ENCODE peak calls at places on chromosomes 11 and 22, in nine cellular contexts. Y is pancreas, F is progenitor cell of endocrine pancreas, P is cardiac muscle cell, M is A549, I is right lobe of liver, S is Calu3, U is endothelial cell of umbilical vein, B is fibroblast of villous mesenchyme. A is an unnamed sample.

GRCh38 chr22:33274214-33274828 is 216.1 kb upstream of the SYN3 start:
- DNase-seq in P (peak), F (no peak), I (no peak), M (no peak), U (no peak), Y (no peak), B (no peak), S (peak), A (no peak)

GRCh38 chr22:36641902-36642640 is 61.5 kb downstream of the CACNG2 start:
- DNase-seq in M (no peak), B (peak), P (peak), S (no peak), I (no peak), Y (no peak), U (no peak), F (no peak), A (no peak)

GRCh38 chr22:37056246-37056645 is 4.7 kb downstream of the KCTD17 start:
- DNase-seq in P (no peak), I (no peak), Y (no peak), U (no peak), S (no peak), M (no peak), F (no peak), B (no peak), A (no peak)

GRCh38 chr11:69906453-69906907 is 87.3 kb upstream of the FGF3 start:
- DNase-seq in I (no peak), M (no peak), S (no peak), U (no peak), Y (no peak), B (no peak), P (no peak), F (no peak), A (no peak)

GRCh38 chr11:44980533-44981427 is 30.1 kb upstream of the TP53I11 start:
- DNase-seq in U (no peak), M (no peak), P (no peak), Y (no peak), F (no peak), S (no peak), B (no peak), I (peak), A (peak)

GRCh38 chr11:4626207-4627105 is 10.8 kb upstream of the OR51D1 start:
- DNase-seq in Y (no peak), F (peak), B (peak), U (peak), M (peak), I (peak), S (peak), P (peak), A (peak)

GRCh38 chr11:35982061-35982460 is 38.2 kb downstream of the LDLRAD3 start:
- DNase-seq in I (no peak), F (no peak), P (no peak), M (no peak), S (no peak), B (no peak), U (no peak), Y (no peak), A (no peak)

GRCh38 chr11:47488674-47489394 is 39.9 kb upstream of the RAPSN start:
- DNase-seq in U (no peak), B (no peak), P (no peak), S (no peak), I (no peak), M (no peak), Y (no peak), F (no peak), A (no peak)

GRCh38 chr11:133012803-133013202 is 519.5 kb downstream of the OPCML start:
- DNase-seq in P (no peak), Y (no peak), S (no peak), B (no peak), U (no peak), I (no peak), M (no peak), F (no peak), A (no peak)

GRCh38 chr11:128694618-128695481 is 978 bp downstream of the FLI1 start:
- DNase-seq in Y (no peak), U (no peak), P (no peak), S (no peak), I (peak), M (no peak), F (no peak), B (peak), A (no peak)

GRCh38 chr22:27159716-27160295 is 502.4 kb downstream of the MIAT start:
- DNase-seq in P (no peak), S (no peak), F (no peak), U (no peak), Y (no peak), B (no peak), M (no peak), I (no peak), A (no peak)

GRCh38 chr11:117618956-117619355 is 178.1 kb downstream of the DSCAML1 start:
- DNase-seq in S (no peak), F (no peak), U (no peak), I (no peak), Y (no peak), B (no peak), P (peak), M (no peak), A (no peak)

GRCh38 chr11:77411238-77411637 is 62.7 kb downstream of the PAK1 start:
- DNase-seq in I (no peak), B (peak), P (peak), F (no peak), M (peak), S (no peak), U (no peak), Y (no peak), A (peak)

GRCh38 chr11:75240381-75241035 is at the start of gene TPBGL:
- DNase-seq in B (no peak), F (no peak), M (no peak), U (no peak), P (peak), Y (no peak), S (peak), I (peak), A (peak)

GRCh38 chr22:20506543-20507252 is 712 bp upstream of the MED15 start:
- DNase-seq in U (no peak), S (no peak), B (no peak), F (no peak), Y (no peak), M (no peak), P (no peak), I (no peak), A (no peak)

GRCh38 chr11:44566952-44567875 is 1.8 kb downstream of the CD82 start:
- DNase-seq in Y (no peak), S (no peak), P (no peak), M (no peak), B (no peak), I (no peak), U (no peak), F (no peak), A (no peak)

GRCh38 chr11:104892723-104893511 is 5.3 kb downstream of the CASP12 start:
- DNase-seq in U (peak), F (no peak), Y (no peak), I (no peak), M (no peak), B (peak), S (no peak), P (peak), A (no peak)

GRCh38 chr11:45336136-45336535 is 50.0 kb upstream of the SYT13 start:
- DNase-seq in Y (no peak), U (no peak), S (no peak), P (no peak), M (no peak), I (no peak), B (no peak), F (no peak), A (no peak)

GRCh38 chr11:29343465-29344333 is 673.1 kb downstream of the KCNA4 start:
- DNase-seq in B (peak), P (peak), F (peak), M (peak), U (peak), Y (peak), I (peak), S (peak), A (no peak)

GRCh38 chr11:21142007-21142406 is 472.6 kb downstream of the NELL1 start:
- DNase-seq in U (no peak), S (no peak), B (no peak), Y (no peak), F (no peak), P (no peak), M (no peak), I (no peak), A (no peak)

GRCh38 chr22:19149047-19149883 is 827 bp downstream of the GSC2 start:
- DNase-seq in Y (no peak), P (peak), M (no peak), I (no peak), F (no peak), S (no peak), B (no peak), U (no peak), A (no peak)

GRCh38 chr11:120547871-120548681 is 36.5 kb downstream of the GRIK4 start:
- DNase-seq in F (no peak), S (peak), I (peak), B (peak), Y (peak), U (peak), P (peak), M (peak), A (no peak)

GRCh38 chr11:12284321-12285050 is 92.9 kb upstream of the PARVA start:
- DNase-seq in Y (no peak), U (peak), M (no peak), I (no peak), F (no peak), S (no peak), B (peak), P (peak), A (no peak)

GRCh38 chr11:120883404-120884135 is 140.3 kb upstream of the TBCEL start:
- DNase-seq in I (peak), S (no peak), U (peak), M (no peak), F (no peak), Y (no peak), B (no peak), P (peak), A (no peak)

GRCh38 chr22:38572065-38572464 is 2.1 kb upstream of the DMC1 start:
- DNase-seq in U (peak), I (no peak), F (no peak), M (peak), S (peak), P (peak), Y (no peak), B (peak), A (no peak)

GRCh38 chr11:61728940-61729219 is 23.6 kb upstream of the MYRF start:
- DNase-seq in Y (no peak), P (peak), M (peak), U (no peak), B (peak), S (peak), F (no peak), I (no peak), A (no peak)

GRCh38 chr11:125069796-125070195 is 6.7 kb downstream of the SLC37A2 start:
- DNase-seq in U (no peak), M (no peak), F (no peak), Y (peak), I (no peak), B (peak), P (peak), S (no peak), A (no peak)

GRCh38 chr11:64742940-64743590 is 877 bp downstream of the RASGRP2 start:
- DNase-seq in P (peak), Y (peak), B (peak), F (peak), I (peak), M (peak), S (peak), U (peak), A (peak)

GRCh38 chr11:124114942-124115781 is at the start of gene VWA5A:
- DNase-seq in B (peak), P (peak), Y (peak), M (peak), S (peak), F (no peak), I (peak), U (peak), A (peak)

GRCh38 chr11:34033399-34033798 is 18.1 kb upstream of the CAPRIN1 start:
- DNase-seq in Y (no peak), B (no peak), S (no peak), U (no peak), I (no peak), F (no peak), M (no peak), P (no peak), A (no peak)

GRCh38 chr11:47955356-47955755 is 25.0 kb upstream of the PTPRJ start:
- DNase-seq in U (no peak), B (no peak), P (peak), I (no peak), Y (no peak), M (no peak), F (no peak), S (no peak), A (no peak)

GRCh38 chr11:118910309-118911112 is 15.2 kb downstream of the BCL9L start:
- DNase-seq in M (no peak), Y (peak), U (peak), P (peak), I (peak), F (peak), B (peak), S (peak), A (peak)

GRCh38 chr22:21791635-21792625 is 56.3 kb upstream of the YPEL1 start:
- DNase-seq in M (no peak), B (peak), S (no peak), P (peak), Y (no peak), U (no peak), F (no peak), I (no peak), A (no peak)

GRCh38 chr11:2525941-2526807 is 81.4 kb downstream of the KCNQ1 start:
- DNase-seq in M (no peak), S (no peak), F (peak), B (no peak), U (no peak), I (peak), P (no peak), Y (peak), A (peak)

GRCh38 chr11:96267490-96268010 is 75.4 kb downstream of the MAML2 start:
- DNase-seq in F (no peak), M (no peak), U (no peak), S (no peak), I (no peak), B (peak), Y (no peak), P (no peak), A (no peak)

GRCh38 chr11:11022126-11022730 is 164.4 kb upstream of the ZBED5 start:
- DNase-seq in P (peak), Y (no peak), I (no peak), U (peak), F (no peak), S (peak), B (peak), M (peak), A (no peak)

GRCh38 chr11:111585371-111585770 is 16.9 kb upstream of the SIK2 start:
- DNase-seq in B (peak), U (peak), M (no peak), S (peak), P (peak), I (no peak), F (no peak), Y (no peak), A (no peak)

DNA sequence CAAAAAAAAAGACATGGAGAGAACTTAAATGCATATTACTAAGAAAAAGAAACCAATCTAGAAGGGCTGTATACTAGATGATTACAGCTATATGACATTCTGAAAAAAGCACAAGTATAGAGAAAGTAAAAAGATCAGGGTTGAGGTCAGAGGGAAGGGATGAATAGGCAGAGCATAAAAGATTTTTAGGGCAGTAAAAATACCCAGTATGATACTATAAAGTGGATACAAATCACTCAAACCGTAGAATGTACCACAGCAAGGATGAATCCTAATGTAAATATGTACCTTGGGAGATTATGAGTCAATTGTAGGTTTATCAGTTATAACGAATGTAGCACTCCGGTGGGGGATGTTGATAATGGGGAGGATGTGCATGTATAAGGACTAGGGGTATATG is 29.4 kb upstream of the SMCO4 start:
- DNase-seq in P (no peak), Y (no peak), F (no peak), S (no peak), B (no peak), I (no peak), U (no peak), M (no peak), A (no peak)
- TF ChIP-seq CTCF in P (no peak), Y (no peak), F (no peak), S (no peak), B (no peak), I (no peak), U (no peak), M (no peak), A (no peak)

GRCh38 chr11:68692115-68692514 is 7.8 kb downstream of the GAL start:
- DNase-seq in M (no peak), F (no peak), Y (no peak), B (no peak), S (no peak), I (no peak), P (no peak), U (no peak), A (no peak)

GRCh38 chr11:68689737-68690625 is 5.6 kb downstream of the GAL start:
- DNase-seq in I (no peak), U (no peak), M (no peak), Y (no peak), S (no peak), B (no peak), P (no peak), F (no peak), A (no peak)

GRCh38 chr11:68688881-68689280 is 4.5 kb downstream of the GAL start:
- DNase-seq in P (no peak), S (no peak), F (no peak), M (no peak), I (no peak), Y (no peak), B (no peak), U (no peak), A (no peak)

GRCh38 chr11:68691402-68691784 is 7.0 kb downstream of the GAL start:
- DNase-seq in S (no peak), U (no peak), F (no peak), P (no peak), I (no peak), M (no peak), B (no peak), Y (no peak), A (no peak)

DNA sequence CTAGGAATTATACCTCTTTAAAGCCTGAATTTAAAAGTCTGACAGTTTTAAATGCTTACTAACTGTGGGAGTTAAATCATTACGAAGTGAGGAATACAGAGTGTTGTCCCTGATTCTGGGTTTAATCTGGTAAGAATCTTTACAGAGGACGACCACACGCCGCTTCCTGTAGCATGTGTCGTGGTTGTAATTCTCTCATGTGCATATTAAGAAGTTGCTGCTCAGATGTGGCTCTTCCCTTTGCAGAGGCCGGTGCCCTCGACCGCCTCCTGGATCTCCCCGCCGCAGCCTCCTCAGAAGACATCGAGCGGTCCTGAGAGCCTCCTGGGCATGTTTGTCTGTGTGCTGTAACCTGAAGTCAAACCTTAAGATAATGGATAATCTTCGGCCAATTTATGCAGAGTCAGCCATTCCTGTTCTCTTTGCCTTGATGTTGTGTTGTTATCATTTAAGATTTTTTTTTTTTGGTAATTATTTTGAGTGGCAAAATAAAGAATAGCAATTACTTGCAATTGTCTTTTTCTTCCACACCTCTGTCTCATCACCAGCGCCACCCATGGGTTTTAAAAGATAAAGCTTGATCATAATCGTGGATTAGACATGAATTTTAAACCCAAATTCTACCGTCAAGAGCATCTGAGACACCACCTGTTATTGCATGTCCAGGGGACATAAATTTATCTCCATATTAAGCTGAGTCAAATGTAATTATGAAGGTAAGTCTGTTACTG is 6.5 kb downstream of the GAL start:
- DNase-seq in S (no peak), F (no peak), P (no peak), U (no peak), I (no peak), B (peak), M (no peak), Y (no peak), A (no peak)
- TF ChIP-seq CTCF in S (no peak), F (no peak), P (no peak), U (no peak), I (no peak), B (peak), M (peak), Y (no peak), A (no peak)

DNA sequence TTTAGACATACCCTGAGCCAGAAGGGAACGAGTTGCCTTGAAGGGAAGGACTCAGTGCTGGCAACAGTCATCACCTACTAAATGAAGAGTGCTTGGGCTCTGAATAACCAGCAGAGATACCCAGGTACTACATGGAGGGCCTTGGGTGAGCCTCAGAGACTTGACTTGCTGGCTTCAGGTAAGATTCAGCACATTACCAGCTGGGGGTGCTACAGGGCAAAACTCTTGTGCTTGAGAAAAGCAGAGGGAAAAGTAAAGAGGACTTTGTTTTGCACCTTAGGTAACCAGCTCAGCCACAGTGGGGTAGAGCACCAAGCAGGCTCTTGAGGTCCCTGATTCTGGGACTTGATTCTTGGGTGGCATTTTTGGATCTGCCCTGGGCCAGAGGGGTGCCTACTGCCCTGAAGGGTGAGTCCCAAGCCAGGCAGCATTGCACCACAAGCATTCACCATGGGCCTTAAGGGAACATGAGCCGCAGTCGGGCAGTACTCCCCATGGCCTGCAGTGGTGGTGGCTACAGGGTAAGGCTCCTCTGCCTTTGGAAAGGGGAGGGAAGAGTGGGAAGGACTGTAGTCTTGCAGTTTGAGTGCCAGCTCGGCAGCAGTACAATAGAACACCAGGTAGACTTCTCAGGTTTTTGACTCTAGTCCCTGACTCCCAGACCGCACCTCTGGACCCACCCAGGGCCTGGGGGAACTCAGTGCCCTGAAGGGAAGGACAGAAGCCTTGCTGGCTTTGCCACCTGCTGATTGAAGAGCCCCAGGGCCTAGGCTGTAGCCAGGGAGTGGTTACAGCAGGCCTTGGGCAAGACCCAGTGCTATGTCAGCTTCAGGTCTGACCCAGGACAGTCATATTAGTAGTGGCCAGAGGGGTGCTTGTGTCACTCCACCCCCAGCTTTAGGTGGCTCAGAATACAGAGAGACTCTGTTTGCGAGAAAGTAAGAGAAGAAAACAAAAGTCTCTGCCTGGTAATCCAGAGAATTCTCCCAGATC is 22.7 kb upstream of the PLEKHA7 start:
- DNase-seq in F (no peak), Y (no peak), P (no peak), B (no peak), U (no peak), M (no peak), S (peak), I (no peak), A (no peak)
- TF ChIP-seq CTCF in F (peak), Y (no peak), P (peak), B (peak), U (no peak), M (no peak), S (peak), I (no peak), A (no peak)

GRCh38 chr11:108901359-108901758 is 236.5 kb downstream of the DDX10 start:
- DNase-seq in F (no peak), U (no peak), Y (no peak), M (no peak), B (peak), P (no peak), I (no peak), S (no peak), A (no peak)
- TF ChIP-seq CTCF in F (no peak), U (no peak), Y (no peak), M (no peak), B (no peak), P (no peak), I (no peak), S (no peak), A (no peak)